ENCODE peak calls at places on chromosomes 3 and 15, in seven cellular contexts. U is cardiac muscle cell, J is astrocyte of the cerebellum, V is fibroblast of pulmonary artery, Q is Calu3, I is neural crest cell, R is AG10803. C is an unnamed sample.

GRCh38 chr3:23928525-23928924 is 11.6 kb downstream of the RPL15 start:
- DNase-seq in R (no peak), U (no peak), I (no peak), J (no peak), Q (peak; percentile 32), V (no peak), C (no peak)

GRCh38 chr15:91889143-91889815 is 35.8 kb downstream of the SLCO3A1 start:
- DNase-seq in V (no peak), U (no peak), I (no peak), R (no peak), Q (no peak), J (no peak), C (no peak)

GRCh38 chr3:28114893-28115292 is 126.5 kb upstream of the CMC1 start:
- DNase-seq in J (no peak), Q (no peak), R (no peak), V (no peak), U (no peak), I (no peak), C (no peak)

GRCh38 chr3:133474251-133474801 is 74.5 kb downstream of the BFSP2 start:
- DNase-seq in R (peak; percentile 56), I (no peak), J (no peak), Q (no peak), U (peak; percentile 56), V (peak; percentile 50), C (no peak)

GRCh38 chr3:190130037-190130436 is 9.3 kb upstream of the P3H2 start:
- DNase-seq in J (no peak), Q (no peak), V (no peak), R (no peak), U (no peak), I (no peak), C (no peak)

GRCh38 chr3:110419096-110419495 is 652.5 kb upstream of the NECTIN3 start:
- DNase-seq in I (no peak), V (peak; percentile 11), J (no peak), Q (no peak), U (peak; percentile 5), R (no peak), C (no peak)

GRCh38 chr15:73792429-73792828 is 39.3 kb upstream of the INSYN1 start:
- DNase-seq in V (no peak), R (no peak), Q (no peak), I (no peak), U (no peak), J (no peak), C (no peak)

GRCh38 chr3:57890874-57891273 is 117.3 kb upstream of the FLNB start:
- DNase-seq in Q (no peak), I (no peak), R (peak; percentile 17), U (peak; percentile 26), V (peak; percentile 33), J (peak; percentile 60), C (no peak)

GRCh38 chr3:127389415-127389814 is 101.6 kb upstream of the PRR20G start:
- DNase-seq in R (peak; percentile 2), J (no peak), Q (no peak), V (no peak), I (no peak), U (no peak), C (no peak)

GRCh38 chr3:39097716-39098472 is 9.5 kb downstream of the GORASP1 start:
- DNase-seq in R (peak; percentile 23), I (no peak), J (no peak), U (no peak), Q (no peak), V (no peak), C (no peak)
- TF ChIP-seq CTCF in R (no peak), I (no peak), J (no peak), U (no peak), Q (no peak), V (no peak), C (no peak)

GRCh38 chr3:49656541-49657112 is 17.5 kb upstream of the APEH start:
- DNase-seq in V (peak; percentile 14), J (no peak), Q (no peak), I (no peak), R (no peak), U (peak; percentile 9), C (no peak)
- TF ChIP-seq CTCF in V (peak; percentile 22), J (peak; percentile 30), Q (no peak), I (no peak), R (peak; percentile 14), U (peak; percentile 8), C (no peak)

GRCh38 chr3:72538070-72538745 is 310.0 kb downstream of the SHQ1 start:
- DNase-seq in U (no peak), J (no peak), Q (no peak), R (no peak), V (no peak), I (no peak), C (no peak)

GRCh38 chr3:72535789-72536188 is 312.5 kb downstream of the SHQ1 start:
- DNase-seq in U (no peak), I (no peak), Q (no peak), V (no peak), R (no peak), J (no peak), C (no peak)

GRCh38 chr3:72537448-72537847 is 310.8 kb downstream of the SHQ1 start:
- DNase-seq in I (no peak), U (no peak), V (no peak), R (no peak), Q (no peak), J (no peak), C (no peak)

GRCh38 chr3:72536206-72536887 is 311.9 kb downstream of the SHQ1 start:
- DNase-seq in V (no peak), R (no peak), U (no peak), J (no peak), Q (no peak), I (no peak), C (no peak)

GRCh38 chr3:72539856-72540255 is 308.4 kb downstream of the SHQ1 start:
- DNase-seq in V (no peak), J (no peak), U (no peak), Q (no peak), R (no peak), I (no peak), C (no peak)
- TF ChIP-seq CTCF in V (no peak), J (no peak), U (no peak), Q (no peak), R (no peak), I (no peak), C (no peak)

GRCh38 chr3:41290306-41290705 is 91.0 kb downstream of the CTNNB1 start:
- DNase-seq in J (no peak), R (no peak), Q (no peak), U (no peak), V (no peak), I (no peak), C (no peak)
- TF ChIP-seq CTCF in J (no peak), R (no peak), Q (no peak), U (no peak), V (no peak), I (no peak), C (no peak)

DNA sequence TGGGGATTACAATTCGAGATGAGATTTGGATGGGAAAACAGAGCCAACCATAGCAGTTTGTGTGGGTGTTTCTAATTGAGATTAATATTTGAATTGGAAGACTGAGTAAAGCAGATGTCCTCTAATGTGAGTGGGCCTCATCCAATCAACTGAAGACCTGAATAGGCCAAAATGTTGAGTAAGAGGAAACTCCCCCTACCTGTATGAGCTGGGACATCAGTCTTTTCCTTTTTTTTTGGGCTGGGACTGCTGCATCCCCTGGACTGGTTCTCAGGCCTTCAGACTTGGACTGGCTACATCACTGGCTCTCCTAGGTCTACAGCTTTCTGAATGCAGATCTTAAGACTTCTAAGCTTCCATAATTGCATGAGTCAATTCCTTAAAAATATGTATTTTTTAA is 144.1 kb downstream of the CD47 start:
- DNase-seq in V (no peak), I (no peak), Q (no peak), R (no peak), J (no peak), U (no peak), C (no peak)
- TF ChIP-seq CTCF in V (no peak), I (no peak), Q (no peak), R (no peak), J (no peak), U (no peak), C (no peak)

GRCh38 chr15:58369956-58370355 is 61.8 kb upstream of the LIPC start:
- DNase-seq in Q (no peak), V (no peak), J (no peak), I (no peak), R (no peak), U (no peak), C (no peak)

GRCh38 chr15:58374147-58374546 is 57.6 kb upstream of the LIPC start:
- DNase-seq in V (no peak), R (peak; percentile 8), J (no peak), I (no peak), U (no peak), Q (no peak), C (no peak)

DNA sequence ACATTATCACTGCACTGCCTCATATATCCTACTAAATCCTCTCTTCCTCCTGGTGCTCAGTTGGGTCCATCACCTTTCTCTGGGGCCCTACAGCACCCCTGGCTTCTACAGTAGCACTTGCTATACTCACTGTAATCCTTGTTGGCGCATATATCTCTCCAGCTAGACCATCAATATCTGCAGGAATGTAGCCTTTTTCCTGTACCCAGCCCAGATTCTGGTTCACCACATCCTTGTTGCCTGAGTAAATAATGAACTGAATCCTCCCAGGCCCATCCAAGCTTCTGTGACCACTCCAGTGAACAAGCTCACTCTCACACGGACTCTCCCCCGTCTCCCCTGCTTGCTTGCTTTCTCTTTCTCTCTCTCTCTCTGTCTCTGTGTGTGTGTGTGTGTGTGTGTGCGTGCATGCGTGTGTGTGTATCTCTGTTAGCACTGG is 62.5 kb upstream of the LIPC start:
- DNase-seq in I (no peak), U (peak; percentile 87), V (peak; percentile 53), J (peak; percentile 75), Q (peak; percentile 16), R (peak; percentile 45), C (peak; percentile 17)
- TF ChIP-seq CTCF in I (no peak), U (no peak), V (no peak), J (no peak), Q (no peak), R (no peak), C (no peak)

C was measured in GM13977.